ENCODE peak calls at places on chromosomes 13 and 19, in seven cellular contexts. R, T, H, X, D, M and Q are unnamed samples.

GRCh38 chr19:29833614-29834261 is 21.9 kb downstream of the CCNE1 start:
- DNase-seq in D (no peak), X (no peak), T (no peak), M (peak), R (no peak), H (no peak), Q (no peak)

GRCh38 chr13:104327217-104327616 is 1261.0 kb upstream of the SLC10A2 start:
- DNase-seq in R (no peak), M (no peak), T (no peak), D (no peak), X (no peak), H (peak), Q (no peak)

GRCh38 chr13:49023441-49023840 is 47.7 kb downstream of the FNDC3A start:
- DNase-seq in H (no peak), T (no peak), M (peak), D (no peak), X (peak), R (no peak), Q (no peak)

GRCh38 chr19:2983351-2984195 is 6.2 kb downstream of the TLE6 start:
- DNase-seq in M (peak), D (peak), T (no peak), R (peak), H (no peak), X (peak), Q (peak)

GRCh38 chr13:23617551-23618014 is 47.4 kb downstream of the TNFRSF19 start:
- DNase-seq in X (peak), R (no peak), D (no peak), M (peak), T (no peak), H (peak), Q (peak)

GRCh38 chr13:45827318-45827717 is 24.2 kb downstream of the SIAH3 start:
- DNase-seq in X (no peak), M (no peak), T (no peak), R (no peak), H (no peak), D (no peak), Q (no peak)

GRCh38 chr13:103726808-103727207 is 660.6 kb upstream of the SLC10A2 start:
- DNase-seq in R (no peak), T (no peak), X (no peak), M (no peak), H (no peak), D (no peak), Q (no peak)

GRCh38 chr19:45973564-45974338 is at the start of gene NOVA2:
- DNase-seq in R (peak), D (peak), X (peak), H (no peak), T (no peak), M (peak), Q (peak)

GRCh38 chr13:102038787-102039186 is 363.1 kb downstream of the FGF14 start:
- DNase-seq in M (no peak), D (no peak), T (no peak), H (no peak), R (no peak), X (no peak), Q (no peak)

GRCh38 chr13:44470623-44471562 is 97.3 kb downstream of the SERP2 start:
- DNase-seq in T (no peak), D (peak), X (no peak), H (no peak), M (peak), R (no peak), Q (no peak)

GRCh38 chr19:7561229-7561806 is 25.8 kb downstream of the PNPLA6 start:
- DNase-seq in M (no peak), T (no peak), D (no peak), H (no peak), R (no peak), X (no peak), Q (no peak)

GRCh38 chr19:44752816-44753618 is 4.5 kb downstream of the BCL3 start:
- DNase-seq in X (peak), M (peak), R (peak), H (peak), T (peak), D (peak), Q (peak)

GRCh38 chr13:45393941-45394570 is 24.1 kb downstream of the SLC25A30 start:
- DNase-seq in R (peak), X (peak), T (no peak), M (peak), H (no peak), D (peak), Q (peak)

GRCh38 chr19:44643605-44644390 is at the start of gene PVR:
- DNase-seq in M (peak), H (no peak), T (peak), D (peak), R (peak), X (peak), Q (peak)

GRCh38 chr13:112207124-112207523 is 140.2 kb downstream of the SOX1 start:
- DNase-seq in T (no peak), R (no peak), D (no peak), H (no peak), M (no peak), X (no peak), Q (no peak)

GRCh38 chr19:18654469-18654868 is 17.6 kb downstream of the KLHL26 start:
- DNase-seq in X (no peak), T (no peak), R (no peak), H (no peak), M (no peak), D (no peak), Q (no peak)

GRCh38 chr19:11458236-11458900 is 22.5 kb downstream of the ELAVL3 start:
- DNase-seq in H (no peak), M (no peak), R (peak), X (no peak), T (no peak), D (no peak), Q (no peak)

GRCh38 chr13:91406619-91407018 is 8.2 kb downstream of the GPC5 start:
- DNase-seq in R (peak), M (peak), X (peak), T (no peak), D (peak), H (no peak), Q (peak)

GRCh38 chr19:50644315-50644915 is 4.7 kb upstream of the SYT3 start:
- DNase-seq in X (no peak), T (no peak), M (no peak), R (no peak), H (no peak), D (no peak), Q (no peak)

GRCh38 chr13:46010148-46010547 is 42.4 kb downstream of the ZC3H13 start:
- DNase-seq in H (no peak), M (peak), T (no peak), R (peak), D (peak), X (peak), Q (no peak)

GRCh38 chr19:13906910-13907309 is 909 bp downstream of the CC2D1A start:
- DNase-seq in M (no peak), D (no peak), T (no peak), R (no peak), H (no peak), X (no peak), Q (no peak)

GRCh38 chr13:85825454-85825853 is 26.2 kb upstream of the SLITRK6 start:
- DNase-seq in T (no peak), X (no peak), M (no peak), D (no peak), R (no peak), H (no peak), Q (no peak)

DNA sequence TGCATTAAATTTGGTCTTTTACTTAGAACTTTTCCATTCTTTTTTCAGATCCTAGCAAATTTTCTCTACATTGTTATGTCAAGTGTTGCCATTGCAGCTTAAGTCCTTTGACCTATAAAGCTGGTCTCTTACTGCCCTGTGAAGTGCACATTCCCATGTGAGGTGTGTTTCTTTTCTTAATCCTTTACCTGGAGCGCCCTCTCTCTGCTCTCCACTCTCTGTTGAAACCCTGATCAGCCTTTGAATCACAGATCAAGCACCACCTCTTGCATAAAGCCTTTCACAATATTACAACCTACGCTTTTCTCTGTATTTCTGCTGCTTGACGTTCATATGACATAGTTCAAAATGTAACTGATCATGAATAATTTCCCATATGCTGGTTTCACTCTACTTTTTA is 84.8 kb downstream of the PCDH17 start:
- DNase-seq in M (no peak), H (no peak), R (no peak), T (no peak), X (no peak), D (peak), Q (no peak)
- TF ChIP-seq CTCF in M (no peak), H (no peak), R (no peak), T (no peak), X (no peak), D (no peak), Q (peak)

DNA sequence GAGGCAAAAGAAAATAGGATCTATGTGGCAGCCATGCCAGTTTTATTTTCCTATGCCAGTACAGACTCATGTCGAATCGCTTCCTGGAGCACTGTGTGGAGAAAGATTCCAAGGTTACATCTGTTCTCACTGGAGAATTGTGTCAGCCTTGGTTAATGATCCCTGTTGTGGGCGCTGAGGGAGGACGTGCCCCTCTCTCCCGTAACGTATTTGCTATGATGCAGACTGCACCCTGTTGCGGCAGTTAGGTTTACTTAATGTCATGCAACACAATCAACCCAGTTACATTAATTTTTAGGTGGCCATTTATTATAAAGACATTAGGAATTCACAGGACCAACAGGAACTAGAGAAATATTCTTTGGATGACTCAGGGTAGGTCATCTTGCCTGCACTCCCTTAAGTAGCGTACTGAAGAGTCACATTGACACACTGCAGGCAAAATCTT is 892.9 kb downstream of the EFNB2 start:
- DNase-seq in T (no peak), X (no peak), D (no peak), M (peak), H (no peak), R (no peak), Q (no peak)
- H3K4me3 ChIP-seq in T (no peak), X (no peak), D (no peak), M (no peak), H (no peak), R (no peak), Q (no peak)

GRCh38 chr19:575527-576506 is 3.4 kb downstream of the BSG start:
- DNase-seq in T (no peak), M (peak), H (peak), X (peak), D (peak), R (peak), Q (peak)

GRCh38 chr19:571127-571974 is 1.0 kb upstream of the BSG start:
- DNase-seq in M (peak), X (no peak), T (no peak), D (peak), R (no peak), H (no peak), Q (peak)

GRCh38 chr19:574658-575526 is 2.5 kb downstream of the BSG start:
- DNase-seq in D (peak), T (no peak), X (no peak), M (peak), H (no peak), R (no peak), Q (peak)

GRCh38 chr19:572140-572890 is at the start of gene BSG:
- DNase-seq in H (peak), T (peak), D (peak), M (peak), X (peak), R (peak), Q (peak)

DNA sequence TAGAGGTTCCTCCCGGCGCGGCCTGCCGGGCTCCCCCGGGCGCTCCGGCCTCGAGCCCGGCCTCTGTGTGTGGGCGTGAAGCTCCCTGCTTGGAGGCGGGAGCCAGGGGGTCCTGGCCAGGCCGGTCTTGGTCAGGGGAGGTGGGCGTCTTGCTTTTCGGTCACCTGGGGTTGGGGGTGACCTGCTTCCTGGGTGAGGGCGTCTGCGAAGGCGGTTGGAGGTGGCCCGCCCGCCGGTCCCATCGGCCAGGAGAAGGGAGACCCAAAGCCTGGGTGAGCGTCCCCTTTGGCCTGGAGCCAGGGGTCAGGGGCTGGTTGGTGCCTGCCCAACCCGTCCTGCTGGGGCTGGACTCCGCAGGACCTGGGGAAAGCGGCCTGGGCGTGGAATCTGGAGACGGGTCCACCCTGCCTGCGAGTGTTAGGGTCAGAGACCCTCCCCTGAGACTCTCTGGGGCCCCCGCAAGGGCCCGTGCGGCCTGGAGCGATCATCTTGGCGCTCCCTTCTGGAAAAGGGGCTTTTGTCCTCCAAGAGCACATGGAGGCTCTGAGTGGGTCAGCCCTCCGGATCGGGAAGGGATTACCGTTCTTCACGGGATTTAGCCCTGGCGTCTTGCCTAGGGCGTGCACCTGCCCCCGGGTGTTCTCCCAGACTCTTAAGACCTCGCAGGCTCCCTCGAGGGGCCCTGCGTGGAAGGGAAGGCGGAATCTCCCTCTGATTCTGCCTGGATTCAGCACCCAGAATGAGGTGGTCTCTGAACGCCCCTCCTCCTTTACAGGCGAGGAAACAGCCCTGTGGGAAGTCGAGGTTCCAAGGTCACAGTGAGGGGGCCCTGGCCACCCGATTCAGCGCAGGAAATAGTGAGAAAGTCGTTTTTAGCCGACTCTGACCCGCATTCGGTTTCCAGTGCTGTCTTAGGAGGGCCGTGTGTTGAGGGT is 762 bp downstream of the BSG start:
- DNase-seq in R (peak), T (no peak), H (peak), M (peak), X (peak), D (peak), Q (no peak)
- TF ChIP-seq CTCF in R (no peak), T (no peak), H (no peak), M (no peak), X (no peak), D (no peak), Q (no peak)

DNA sequence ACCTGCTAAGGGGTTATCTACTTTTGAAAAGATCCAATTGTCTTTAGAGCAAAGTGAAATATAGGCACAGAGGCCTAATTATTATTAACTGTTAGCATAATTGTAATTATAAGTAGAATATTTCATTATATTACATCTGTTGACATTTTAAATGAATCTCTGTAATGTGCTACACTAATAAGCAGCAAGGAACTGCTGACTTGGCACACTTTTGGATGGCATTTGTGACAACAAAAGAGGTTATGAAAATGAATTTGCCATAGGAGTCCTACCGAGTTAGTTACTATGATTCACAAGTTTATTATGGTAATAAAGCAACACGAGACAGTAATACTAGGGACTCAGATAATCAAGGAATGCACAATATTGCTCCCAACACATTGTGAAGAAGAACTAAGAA is 213.8 kb upstream of the PCDH9 start:
- DNase-seq in T (no peak), D (no peak), M (no peak), H (no peak), X (no peak), R (no peak), Q (no peak)
- H3K4me3 ChIP-seq in T (no peak), D (no peak), M (no peak), H (no peak), X (no peak), R (no peak), Q (no peak)